ENCODE peak calls at places on chromosome 13, in four cellular contexts. P, F, D and A are unnamed samples.

GRCh38 chr13:74465279-74465678 is 331.1 kb upstream of the KLF12 start:
- DNase-seq in D (no peak), P (no peak), F (no peak), A (no peak)

GRCh38 chr13:98475521-98475920 is 101.4 kb downstream of the STK24 start:
- DNase-seq in P (peak), F (no peak), D (peak), A (no peak)

GRCh38 chr13:20127563-20128458 is 33.0 kb downstream of the GJA3 start:
- DNase-seq in F (no peak), P (peak), D (peak), A (peak)

GRCh38 chr13:29496241-29496712 is 99.2 kb downstream of the SLC7A1 start:
- DNase-seq in D (no peak), P (no peak), F (no peak), A (no peak)

GRCh38 chr13:28273919-28274318 is 135.6 kb downstream of the PAN3 start:
- DNase-seq in D (no peak), F (no peak), P (no peak), A (no peak)

GRCh38 chr13:83753912-83754624 is 128.2 kb downstream of the SLITRK1 start:
- DNase-seq in P (no peak), F (no peak), D (no peak), A (no peak)

GRCh38 chr13:113000575-113000974 is 31.6 kb downstream of the MCF2L start:
- DNase-seq in F (no peak), D (no peak), P (no peak), A (no peak)

GRCh38 chr13:105334211-105334610 is 1201.3 kb downstream of the EFNB2 start:
- DNase-seq in F (no peak), D (peak), P (no peak), A (no peak)

GRCh38 chr13:69903081-69903480 is 204.5 kb upstream of the ATXN8OS start:
- DNase-seq in F (no peak), D (no peak), P (no peak), A (no peak)

GRCh38 chr13:103539265-103539664 is 473.0 kb upstream of the SLC10A2 start:
- DNase-seq in P (peak), F (no peak), D (no peak), A (no peak)

GRCh38 chr13:97174638-97175037 is 47.5 kb upstream of the MBNL2 start:
- DNase-seq in D (peak), F (no peak), P (no peak), A (no peak)

GRCh38 chr13:28204043-28204442 is 65.7 kb downstream of the PAN3 start:
- DNase-seq in F (no peak), P (no peak), D (no peak), A (no peak)

GRCh38 chr13:42330991-42331390 is 59.0 kb downstream of the AKAP11 start:
- DNase-seq in D (no peak), F (no peak), P (no peak), A (no peak)

GRCh38 chr13:94309997-94310842 is 169.3 kb downstream of the DCT start:
- DNase-seq in P (no peak), F (no peak), D (peak), A (no peak)

GRCh38 chr13:60112771-60113170 is 51.0 kb downstream of the DIAPH3 start:
- DNase-seq in D (no peak), P (no peak), F (no peak), A (peak)

GRCh38 chr13:27038323-27038722 is 133.3 kb downstream of the USP12 start:
- DNase-seq in D (peak), F (no peak), P (no peak), A (peak)

DNA sequence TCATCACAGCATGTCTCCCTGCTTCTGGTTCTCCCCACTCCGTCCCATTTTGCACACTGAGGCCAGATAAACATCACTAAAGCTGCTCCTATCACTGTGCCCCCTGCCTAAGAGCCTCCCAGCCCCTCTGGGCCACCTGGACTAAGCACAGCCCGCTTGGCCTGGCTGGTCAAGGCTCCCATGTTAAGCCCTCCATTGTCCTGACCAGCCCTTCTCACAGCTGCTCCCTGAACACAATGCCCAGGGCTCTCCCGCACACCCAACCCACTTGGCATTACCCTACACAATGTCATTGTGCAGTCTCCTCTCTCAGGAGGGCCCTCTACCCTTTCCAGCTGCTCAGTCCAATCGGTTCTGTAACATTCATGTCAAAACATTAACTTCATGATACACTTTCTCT is 133.4 kb downstream of the NUFIP1 start:
- DNase-seq in F (no peak), P (no peak), D (no peak), A (no peak)
- H3K4me3 ChIP-seq in F (no peak), P (no peak), D (no peak), A (no peak)

GRCh38 chr13:45007225-45007624 is 17.9 kb downstream of the GPALPP1 start:
- DNase-seq in D (no peak), F (no peak), P (no peak), A (no peak)

GRCh38 chr13:45003417-45003816 is 14.1 kb downstream of the GPALPP1 start:
- DNase-seq in P (no peak), D (no peak), F (no peak), A (no peak)

GRCh38 chr13:45007823-45008222 is 18.5 kb downstream of the GPALPP1 start:
- DNase-seq in D (no peak), P (no peak), F (no peak), A (no peak)

DNA sequence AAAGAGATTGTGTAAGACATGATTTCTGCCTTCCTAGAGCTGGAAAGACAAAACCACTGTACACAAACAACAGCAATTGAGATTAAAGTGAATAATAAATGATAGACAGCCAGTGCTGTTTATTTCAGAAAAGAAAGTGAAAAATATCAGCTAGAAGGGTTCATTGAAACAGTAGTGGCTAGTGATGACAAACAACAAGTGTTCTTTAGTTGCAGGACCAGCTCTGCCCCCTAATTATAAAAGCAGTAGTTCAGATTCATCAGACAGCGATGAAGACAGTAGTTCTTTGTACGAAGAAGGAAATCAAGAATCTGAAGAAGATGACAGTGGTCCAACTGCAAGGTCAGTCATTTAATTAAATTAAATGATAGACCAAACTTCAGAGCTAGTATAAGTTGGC is 14.8 kb downstream of the GPALPP1 start:
- DNase-seq in F (no peak), D (no peak), P (no peak), A (no peak)
- H2AK5ac ChIP-seq in F (no peak), D (no peak), P (no peak), A (no peak)

GRCh38 chr13:49210114-49210513 is 10.0 kb upstream of the MLNR start:
- DNase-seq in P (no peak), F (no peak), D (no peak), A (no peak)

GRCh38 chr13:49210669-49211068 is 9.5 kb upstream of the MLNR start:
- DNase-seq in D (no peak), F (no peak), P (no peak), A (no peak)

GRCh38 chr13:49208619-49209018 is 11.5 kb upstream of the MLNR start:
- DNase-seq in F (no peak), D (no peak), P (no peak), A (no peak)

GRCh38 chr13:49206641-49207040 is 13.5 kb upstream of the MLNR start:
- DNase-seq in F (no peak), P (no peak), D (no peak), A (peak)
- H2BK12ac ChIP-seq in F (no peak), P (no peak), D (no peak), A (no peak)

DNA sequence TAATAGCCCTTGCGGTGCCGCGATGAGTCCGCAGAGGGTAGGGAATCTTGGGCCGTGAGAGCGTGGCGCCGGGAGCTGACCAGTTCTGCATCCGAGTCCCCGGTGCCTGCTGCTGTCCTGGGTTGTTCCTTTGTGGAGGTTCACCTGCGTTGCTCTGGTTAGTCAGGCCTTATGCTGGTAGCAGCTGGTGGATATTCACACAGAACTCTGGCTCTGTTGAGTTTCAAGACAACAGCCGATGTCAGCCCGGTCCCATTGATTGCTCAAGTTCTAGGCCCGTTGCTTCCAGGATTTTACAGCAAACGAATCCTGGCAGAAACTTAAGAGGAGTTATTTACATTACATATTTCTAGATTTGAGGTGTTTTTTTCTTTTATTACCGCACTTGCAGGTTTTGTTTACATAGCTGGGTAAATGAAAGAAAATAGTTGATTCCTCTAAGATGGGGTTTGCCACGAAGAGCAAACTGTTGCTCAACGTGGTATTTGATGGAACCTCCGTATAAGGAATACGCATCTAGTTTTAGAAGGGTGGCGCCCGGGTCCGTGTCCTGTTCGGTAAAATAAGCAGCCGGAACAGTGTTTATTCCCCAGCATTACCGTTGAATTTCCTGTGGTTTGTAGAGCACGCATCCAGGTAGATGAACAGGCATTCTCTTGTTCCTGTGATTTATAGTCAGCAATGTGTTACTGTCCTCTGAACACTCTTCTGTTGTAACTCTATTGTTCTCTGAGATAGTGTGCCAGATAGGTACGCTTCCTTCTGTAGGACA is 1.3 kb downstream of the CLDN10 start:
- DNase-seq in D (peak), F (no peak), P (no peak), A (peak)
- H3K4me3 ChIP-seq in D (no peak), F (peak), P (peak), A (no peak)

GRCh38 chr13:110283661-110284516 is 23.1 kb downstream of the COL4A1 start:
- DNase-seq in F (no peak), P (no peak), D (no peak), A (no peak)

GRCh38 chr13:110281736-110282135 is 25.2 kb downstream of the COL4A1 start:
- DNase-seq in D (no peak), F (no peak), P (no peak), A (no peak)

GRCh38 chr13:110280231-110280813 is 26.6 kb downstream of the COL4A1 start:
- DNase-seq in P (no peak), F (no peak), D (no peak), A (peak)

GRCh38 chr13:110280996-110281688 is 25.8 kb downstream of the COL4A1 start:
- DNase-seq in F (no peak), D (no peak), P (no peak), A (no peak)

DNA sequence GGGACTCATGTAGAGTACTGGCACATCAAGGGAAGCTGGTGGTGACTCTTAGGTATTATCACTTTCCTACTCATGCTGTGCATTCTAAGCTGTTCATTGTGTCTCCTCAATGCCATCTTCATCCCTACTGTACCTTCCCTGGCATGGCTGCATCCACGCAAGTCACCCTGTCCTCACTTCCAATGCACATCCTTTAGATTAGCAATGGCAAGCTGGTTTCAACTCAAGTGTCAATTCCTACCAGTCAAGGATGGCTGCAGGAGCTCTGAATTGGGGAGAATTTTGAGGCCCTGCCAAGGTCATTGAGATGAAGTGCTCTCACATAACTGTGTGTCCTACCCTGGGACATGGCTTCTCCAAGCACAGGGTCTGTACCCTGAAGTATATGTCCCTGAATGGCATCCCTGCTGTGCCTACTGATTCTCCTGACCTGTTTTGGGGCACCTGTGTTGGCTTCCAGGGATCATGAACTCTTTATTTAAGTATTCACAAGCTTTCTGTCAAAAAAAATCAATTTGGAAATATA is 24.6 kb downstream of the COL4A1 start:
- DNase-seq in D (no peak), F (no peak), P (no peak), A (no peak)
- H2AK5ac ChIP-seq in D (no peak), F (no peak), P (no peak), A (no peak)

GRCh38 chr13:35916186-35916585 is 215.0 kb downstream of the DCLK1 start:
- DNase-seq in D (no peak), P (no peak), F (no peak), A (no peak)

GRCh38 chr13:35920816-35921215 is 210.4 kb downstream of the DCLK1 start:
- DNase-seq in D (no peak), F (no peak), P (no peak), A (peak)

GRCh38 chr13:35917252-35917941 is 213.8 kb downstream of the DCLK1 start:
- DNase-seq in P (no peak), F (no peak), D (no peak), A (no peak)

GRCh38 chr13:35914662-35915061 is 216.5 kb downstream of the DCLK1 start:
- DNase-seq in F (no peak), P (no peak), D (no peak), A (no peak)

GRCh38 chr13:35917942-35918645 is 213.1 kb downstream of the DCLK1 start:
- DNase-seq in D (no peak), P (no peak), F (no peak), A (no peak)
- H2BK12ac ChIP-seq in D (no peak), P (no peak), F (no peak), A (no peak)

GRCh38 chr13:25069911-25070310 is 26.0 kb upstream of the PABPC3 start:
- DNase-seq in P (no peak), F (no peak), D (no peak), A (no peak)

GRCh38 chr13:25068810-25069209 is 27.1 kb upstream of the PABPC3 start:
- DNase-seq in D (no peak), F (no peak), P (no peak), A (no peak)

GRCh38 chr13:25065974-25066770 is 29.8 kb upstream of the PABPC3 start:
- DNase-seq in F (no peak), P (no peak), D (no peak), A (no peak)

GRCh38 chr13:25067054-25067453 is 28.9 kb upstream of the PABPC3 start:
- DNase-seq in P (no peak), D (no peak), F (no peak), A (no peak)

DNA sequence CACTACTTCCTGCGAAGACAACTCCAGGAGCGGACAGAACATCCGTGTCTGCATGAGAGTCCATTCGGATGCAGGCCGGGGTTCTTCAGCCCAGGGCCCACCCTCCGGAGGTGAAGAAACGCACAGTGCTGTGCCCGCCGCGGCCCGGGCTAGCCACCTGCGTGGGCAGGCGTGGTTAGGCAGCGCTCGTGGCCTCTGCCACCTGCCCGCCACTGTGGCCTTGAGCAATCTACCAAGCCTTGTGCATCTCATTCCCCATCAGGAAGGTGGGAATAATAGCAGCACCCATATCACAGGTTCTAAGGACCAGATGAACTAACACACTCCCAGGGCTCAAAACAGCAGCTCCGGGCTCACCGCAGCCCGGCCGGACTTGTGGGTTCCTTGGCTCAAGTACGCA is 26.7 kb upstream of the PABPC3 start:
- DNase-seq in D (no peak), F (no peak), P (no peak), A (no peak)
- H3K4me3 ChIP-seq in D (no peak), F (no peak), P (no peak), A (no peak)

GRCh38 chr13:114130131-114130707 is 2.2 kb downstream of the RASA3 start:
- DNase-seq in D (peak), F (no peak), P (no peak), A (no peak)

GRCh38 chr13:114132419-114133121 is at the start of gene RASA3:
- DNase-seq in P (peak), D (peak), F (peak), A (peak)

GRCh38 chr13:114129649-114130062 is 2.8 kb downstream of the RASA3 start:
- DNase-seq in P (no peak), F (no peak), D (peak), A (no peak)

GRCh38 chr13:114130708-114131580 is 1.5 kb downstream of the RASA3 start:
- DNase-seq in D (peak), F (no peak), P (no peak), A (peak)

DNA sequence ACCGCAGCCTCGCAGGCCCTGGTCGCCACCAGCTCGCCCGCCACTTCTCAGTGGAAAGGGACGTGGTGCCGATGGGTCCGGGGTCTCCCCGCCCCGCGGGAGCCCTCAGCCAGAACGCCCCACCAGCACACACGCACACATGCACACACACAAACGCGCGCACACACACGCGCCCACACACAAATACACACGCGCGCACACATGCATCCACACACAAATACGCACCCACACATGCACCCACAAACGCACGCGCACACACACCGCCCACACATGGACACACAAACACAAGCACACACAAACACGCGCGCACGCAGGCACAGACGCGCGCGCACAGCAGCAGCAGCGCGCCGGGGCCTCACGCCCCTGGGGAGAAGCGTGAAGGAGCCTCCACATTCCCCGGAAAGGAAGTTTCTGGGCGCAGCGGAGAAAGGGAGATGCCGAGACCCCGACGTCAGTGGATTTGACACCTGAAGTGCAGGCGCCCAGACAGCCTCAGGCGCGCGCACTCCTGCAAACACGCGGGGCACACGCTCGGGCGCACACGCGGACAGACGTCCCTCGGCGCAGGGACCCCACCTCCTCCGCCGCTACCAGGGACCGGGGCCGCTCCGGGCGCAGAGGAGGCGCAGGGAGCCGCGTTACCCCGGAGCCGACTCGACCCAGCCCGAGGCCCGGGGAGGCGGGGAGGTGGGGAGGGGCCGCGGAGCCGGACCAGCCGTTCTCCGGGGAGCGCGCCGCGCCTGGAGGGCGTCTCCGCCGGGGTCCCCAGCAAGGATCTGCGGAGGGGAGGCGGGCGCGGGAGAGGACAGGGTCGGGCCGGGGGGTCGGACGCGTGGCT is 623 bp downstream of the RASA3 start:
- DNase-seq in F (no peak), D (no peak), P (no peak), A (no peak)
- H2AK5ac ChIP-seq in F (peak), D (peak), P (peak), A (no peak)